ENCODE peak calls at places on chromosomes 6 and 20, in six cellular contexts. M is ovary, U is Peyer's patch, X is BJ, S is mammary epithelial cell, G is fibroblast of lung. R is an unnamed sample. For H3K36me3, the result is how much of the 10 kb centered on the place peaks cover.

GRCh38 chr6:11571073-11571472 is 33.5 kb downstream of the TMEM170B start:
- DNase-seq in M (no peak), U (no peak), X (no peak), S (no peak), G (no peak), R (no peak)

GRCh38 chr20:17848649-17849048 is 119.9 kb downstream of the SNX5 start:
- DNase-seq in M (no peak), U (peak), X (no peak), S (no peak), G (no peak), R (no peak)

GRCh38 chr6:44983467-44984365 is 344.4 kb upstream of the RUNX2 start:
- DNase-seq in M (no peak), U (no peak), X (no peak), S (no peak), G (no peak), R (no peak)

GRCh38 chr6:125979101-125979500 is 7.2 kb upstream of the TRMT11 start:
- DNase-seq in M (no peak), U (no peak), X (no peak), S (no peak), G (no peak), R (no peak)

GRCh38 chr6:13468839-13469238 is 18.6 kb downstream of the GFOD1 start:
- DNase-seq in M (no peak), U (no peak), X (no peak), S (no peak), G (no peak), R (no peak)

GRCh38 chr20:64102647-64103354 is 4.6 kb downstream of the NPBWR2 start:
- DNase-seq in M (no peak), U (no peak), X (no peak), S (no peak), G (no peak), R (peak)

GRCh38 chr20:29079769-29080690 is 2177.4 kb upstream of the DEFB115 start:
- DNase-seq in M (no peak), U (no peak), X (no peak), S (no peak), G (peak), R (no peak)

GRCh38 chr6:160036790-160037206 is 67.9 kb downstream of the IGF2R start:
- DNase-seq in M (no peak), U (no peak), X (peak), S (peak), G (peak), R (no peak)

GRCh38 chr20:44717986-44718385 is 2.8 kb downstream of the CCN5 start:
- DNase-seq in M (no peak), U (no peak), X (no peak), S (no peak), G (no peak), R (no peak)
- TF ChIP-seq CTCF in M (no peak), U (peak), X (peak), S (no peak), G (peak), R (peak)

DNA sequence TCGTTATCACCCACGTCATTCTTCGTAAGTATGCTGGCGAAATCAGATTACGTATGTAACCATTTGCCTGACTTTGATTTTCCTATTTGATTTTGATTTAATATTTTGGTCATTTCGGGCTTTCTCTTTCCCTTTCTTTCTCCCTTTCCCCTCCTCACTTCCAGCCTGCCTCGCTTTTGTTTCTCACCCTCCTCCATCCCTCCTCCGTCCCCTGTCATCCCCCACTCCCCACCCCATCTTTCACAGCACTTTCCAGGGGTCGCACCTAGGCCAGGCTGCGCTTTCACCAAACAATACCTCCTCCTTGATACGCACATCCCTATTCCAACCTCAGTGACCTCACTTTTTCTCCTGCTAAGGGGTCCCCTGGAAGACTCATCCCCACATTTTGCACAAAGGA is 194.6 kb upstream of the SNX9 start:
- DNase-seq in M (no peak), U (no peak), X (no peak), S (no peak), G (no peak), R (no peak)
- H3K36me3 ChIP-seq in M (under half), U (under half), X (under half), S (under half), G (under half), R (under half)

GRCh38 chr20:56187791-56188190 is 60.7 kb upstream of the MC3R start:
- DNase-seq in M (no peak), U (no peak), X (no peak), S (peak), G (no peak), R (no peak)
- TF ChIP-seq CTCF in M (no peak), U (no peak), X (no peak), S (peak), G (no peak), R (peak)

GRCh38 chr6:30192076-30192475 is 21.1 kb downstream of the TRIM26 start:
- DNase-seq in M (no peak), U (no peak), X (no peak), S (no peak), G (no peak), R (no peak)
- H3K36me3 ChIP-seq in M (under half), U (under half), X (under half), S (under half), G (under half), R (half or more)

DNA sequence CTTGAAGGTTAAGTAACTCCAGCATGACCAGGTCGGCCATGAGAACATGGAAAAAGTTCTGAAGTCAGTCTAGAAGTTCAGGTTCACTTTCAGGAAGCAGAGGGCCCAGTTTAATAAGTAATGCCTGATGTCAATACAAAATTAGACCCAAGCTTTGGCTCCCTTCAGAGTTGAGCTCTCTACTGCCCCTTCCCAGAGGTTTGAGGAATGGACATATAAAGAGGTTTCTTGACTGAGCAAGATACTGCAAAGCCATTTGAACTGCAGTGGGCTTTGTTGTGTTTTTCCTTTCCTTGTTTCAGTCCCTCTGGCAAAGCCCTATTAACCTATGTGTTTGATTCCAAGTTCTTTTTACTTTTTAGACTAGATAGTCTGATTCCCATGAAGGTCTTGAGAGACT is 97.8 kb upstream of the PREP start:
- DNase-seq in M (no peak), U (no peak), X (no peak), S (no peak), G (no peak), R (no peak)
- TF ChIP-seq CTCF in M (no peak), U (no peak), X (no peak), S (no peak), G (no peak), R (no peak)

GRCh38 chr6:158780963-158781691 is 38.0 kb downstream of the EZR start:
- DNase-seq in M (no peak), U (no peak), X (no peak), S (peak), G (no peak), R (peak)
- H3K36me3 ChIP-seq in M (under half), U (under half), X (under half), S (half or more), G (under half), R (half or more)

R was measured in upper lobe of right lung.